ENCODE peak calls at places on chromosomes 13 and 19, in ten cellular contexts. H is lung, K is lower lobe of right lung, I is breast epithelium, Z is HCT116, S is AG04450, Y is esophagus squamous epithelium, F is stomach, C is aorta, L is WERI-Rb-1. W is an unnamed sample.

GRCh38 chr19:48913114-48913513 is 13.0 kb downstream of the NUCB1 start:
- DNase-seq in S (no peak), Z (no peak), K (no peak), Y (no peak), H (no peak), C (no peak), L (no peak), I (no peak), F (no peak), W (no peak)

GRCh38 chr13:27712421-27712820 is 79.9 kb upstream of the GSX1 start:
- DNase-seq in K (no peak), L (peak; percentile 20), Y (no peak), S (no peak), F (peak; percentile 42), I (no peak), H (no peak), Z (no peak), C (no peak), W (peak; percentile 42)

GRCh38 chr19:49391581-49392399 is 3.7 kb downstream of the KASH5 start:
- DNase-seq in Z (peak; percentile 60), L (peak; percentile 88), F (peak; percentile 82), H (peak; percentile 82), I (peak; percentile 79), S (peak; percentile 20), K (peak; percentile 81), Y (no peak), C (peak; percentile 91), W (peak; percentile 88)

GRCh38 chr19:5341981-5342380 is 1.4 kb upstream of the PTPRS start:
- DNase-seq in H (no peak), C (no peak), I (no peak), K (no peak), S (no peak), L (no peak), F (no peak), Y (no peak), Z (no peak), W (no peak)

GRCh38 chr13:64640002-64640401 is 2590.1 kb downstream of the PCDH9 start:
- DNase-seq in L (no peak), K (no peak), F (no peak), Y (no peak), I (no peak), H (no peak), C (no peak), Z (no peak), S (no peak), W (no peak)

GRCh38 chr13:45278096-45278645 is 62.8 kb downstream of the TPT1 start:
- DNase-seq in F (no peak), S (no peak), C (no peak), L (no peak), Y (no peak), Z (no peak), K (no peak), I (no peak), H (no peak), W (peak; percentile 7)

GRCh38 chr13:36420437-36420891 is 11.8 kb upstream of the CCNA1 start:
- DNase-seq in F (peak; percentile 71), Z (peak; percentile 24), S (peak; percentile 23), Y (no peak), C (peak; percentile 83), H (peak; percentile 77), K (peak; percentile 62), L (peak; percentile 79), I (peak; percentile 58), W (peak; percentile 60)

GRCh38 chr13:87129602-87130300 is 541.4 kb upstream of the SLITRK5 start:
- DNase-seq in Y (no peak), Z (no peak), F (no peak), I (no peak), H (no peak), K (no peak), L (no peak), S (no peak), C (no peak), W (no peak)

DNA sequence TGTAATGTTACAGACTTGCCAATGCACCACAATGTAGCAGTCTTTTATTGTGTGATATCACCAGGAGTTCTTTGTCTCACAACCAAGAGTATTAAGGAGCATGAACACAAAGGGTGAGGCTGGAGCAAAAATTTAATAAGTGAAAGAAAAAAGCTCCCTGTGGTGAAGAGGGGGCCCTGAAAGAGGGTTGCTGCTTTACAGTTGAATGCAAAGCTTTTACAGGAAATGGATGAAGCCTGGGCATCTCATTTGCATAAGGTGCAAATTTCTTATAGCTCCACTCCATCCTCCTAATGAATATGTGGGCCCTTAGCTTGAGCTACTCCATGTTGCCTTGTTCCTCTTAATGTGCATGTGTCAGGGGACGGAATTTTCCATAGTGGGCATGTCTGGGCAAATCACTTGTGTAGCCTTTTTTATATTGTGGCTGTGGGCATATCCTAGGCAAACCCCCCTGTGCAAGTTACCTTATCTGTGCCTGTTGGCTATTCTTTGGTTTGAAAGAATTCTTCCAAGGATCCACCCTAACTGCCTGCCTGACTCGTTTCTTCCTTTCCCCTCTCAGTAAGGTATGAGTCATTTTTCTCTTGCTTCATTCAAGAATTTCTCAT is 45.3 kb upstream of the TRPC4 start:
- DNase-seq in L (no peak), C (no peak), H (no peak), I (no peak), F (no peak), Z (no peak), Y (no peak), K (no peak), S (no peak), W (no peak)
- H3K9me3 ChIP-seq in L (no peaks in the 10 kb centered on the region), C (peaks cover 3% of the 10 kb centered on the region), H (no peaks in the 10 kb centered on the region), I (no peaks in the 10 kb centered on the region), F (no peaks in the 10 kb centered on the region), Z (peaks cover 18% of the 10 kb centered on the region), Y (no peaks in the 10 kb centered on the region), K (no peaks in the 10 kb centered on the region), S (no peaks in the 10 kb centered on the region), W (no peaks in the 10 kb centered on the region)

DNA sequence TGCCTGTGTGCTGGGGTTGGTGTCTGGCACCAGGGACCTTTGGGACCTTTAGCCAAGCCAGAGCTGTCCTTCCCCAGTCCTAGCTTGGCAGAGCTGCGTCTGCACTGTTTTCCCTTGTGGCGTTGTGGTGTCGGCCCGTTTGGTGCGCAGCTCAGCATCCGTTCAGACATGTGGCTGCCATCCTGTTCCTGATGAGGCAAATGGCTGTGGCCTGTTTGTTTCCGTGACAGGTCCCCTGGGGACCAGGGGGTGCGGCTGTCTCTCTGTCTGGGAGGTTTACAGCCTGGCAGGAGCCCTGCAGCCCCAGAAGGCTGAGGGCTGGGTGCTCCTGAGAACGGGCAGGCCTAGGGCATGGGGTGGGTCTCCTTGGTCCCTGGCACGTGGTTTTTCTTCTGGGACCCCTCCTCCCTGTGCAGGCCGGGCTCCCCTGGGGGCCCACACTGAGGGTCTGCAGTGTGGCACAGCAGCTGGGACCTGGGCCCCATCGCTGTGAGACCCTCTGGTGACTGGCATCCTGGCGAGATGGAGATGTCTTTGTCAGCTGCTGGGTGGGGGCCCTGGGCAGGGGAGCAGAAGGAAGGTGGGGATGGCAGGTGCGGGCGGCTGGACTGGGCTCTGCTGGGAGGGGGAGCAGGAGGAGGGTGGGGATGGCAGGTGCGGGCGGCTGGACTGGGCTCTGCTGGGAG is 4.0 kb downstream of the SPPL2B start:
- DNase-seq in I (no peak), C (no peak), H (no peak), Y (no peak), L (no peak), Z (no peak), K (no peak), F (no peak), S (no peak), W (peak; percentile 58)
- H3K27ac ChIP-seq in I (peak overlapping the region; percentile 56), C (no peak overlapping the region), H (no peak overlapping the region), Y (peak overlapping the region; percentile 33), L (peak overlapping the region; percentile 31), Z (no peak overlapping the region), K (no peak overlapping the region), F (peak overlapping the region; percentile 92), S (no peak overlapping the region), W (peak overlapping the region; percentile 84)

DNA sequence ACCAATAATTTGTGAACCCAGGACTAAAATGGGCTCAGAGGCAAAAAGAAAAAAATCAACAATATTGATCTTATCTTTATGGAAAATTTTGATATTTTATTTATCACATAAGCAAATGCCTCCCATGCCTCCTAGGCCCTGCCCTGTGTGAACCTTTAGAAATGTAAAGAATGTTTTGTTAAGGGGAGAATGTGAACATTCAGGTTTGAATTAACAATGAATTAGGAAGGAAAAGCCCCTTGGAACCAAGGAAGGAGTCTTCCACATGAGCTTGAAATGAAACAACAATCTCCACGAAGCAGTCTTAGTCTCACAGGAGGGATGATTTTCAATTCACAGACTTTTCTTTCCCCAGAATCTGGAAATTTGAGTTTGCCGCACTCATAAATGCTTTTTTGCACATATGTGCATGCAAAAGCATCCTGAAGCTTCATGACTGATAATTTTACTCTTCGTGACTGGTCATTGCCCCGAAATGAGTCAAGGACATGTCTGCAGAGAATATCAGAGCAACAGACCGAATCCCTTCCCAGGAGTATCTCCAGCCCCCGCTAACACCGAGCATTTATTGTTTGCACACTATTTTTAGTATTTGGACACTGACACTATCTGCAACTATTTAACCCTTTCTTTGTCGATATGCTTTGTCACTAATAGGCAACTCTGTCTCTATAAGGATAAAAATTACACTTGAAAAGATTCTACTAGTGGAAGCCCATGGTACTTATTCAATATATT is 135.2 kb downstream of the DCT start:
- DNase-seq in I (no peak), C (no peak), L (no peak), Y (no peak), F (no peak), H (no peak), K (no peak), Z (no peak), S (no peak), W (no peak)
- H3K4me3 ChIP-seq in I (no peak overlapping the region), C (no peak overlapping the region), L (no peak overlapping the region), Y (no peak overlapping the region), F (no peak overlapping the region), H (no peak overlapping the region), K (no peak overlapping the region), Z (no peak overlapping the region), S (no peak overlapping the region), W (no peak overlapping the region)

GRCh38 chr19:56953411-56953810 is 112.9 kb upstream of the PEG3 start:
- DNase-seq in I (no peak), H (no peak), Y (no peak), F (no peak), C (no peak), Z (no peak), S (no peak), K (no peak), L (no peak), W (no peak)

GRCh38 chr19:56947206-56947605 is 106.7 kb upstream of the PEG3 start:
- DNase-seq in Z (no peak), Y (no peak), C (no peak), L (no peak), H (no peak), F (no peak), I (no peak), S (no peak), K (no peak), W (no peak)

GRCh38 chr19:56955637-56956216 is 115.2 kb upstream of the PEG3 start:
- DNase-seq in Z (no peak), C (no peak), F (no peak), Y (no peak), L (no peak), K (no peak), S (no peak), I (no peak), H (no peak), W (no peak)

GRCh38 chr19:56949651-56950050 is 109.1 kb upstream of the PEG3 start:
- DNase-seq in C (no peak), I (no peak), F (no peak), H (no peak), Y (no peak), Z (no peak), S (no peak), K (no peak), L (no peak), W (no peak)

DNA sequence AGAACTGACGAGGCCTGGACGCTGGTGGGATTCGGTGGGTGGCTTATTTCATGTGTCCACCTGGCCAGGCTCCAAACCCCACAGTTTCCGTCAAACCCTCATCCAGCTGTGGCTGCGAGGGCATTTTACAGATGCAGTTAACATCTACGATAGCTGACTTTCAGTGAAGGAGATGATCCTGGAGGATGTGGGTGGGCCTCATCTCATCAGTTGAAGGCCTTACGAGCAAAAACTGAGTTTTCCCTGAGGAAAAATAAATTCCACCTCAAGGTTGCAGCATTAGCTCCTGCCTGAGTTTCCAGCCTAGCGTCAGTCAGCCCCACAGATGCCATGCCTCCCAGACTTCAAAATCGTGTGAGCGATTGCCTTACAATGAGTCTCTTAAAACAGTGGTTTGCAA is 111.1 kb upstream of the PEG3 start:
- DNase-seq in F (no peak), Z (no peak), H (no peak), S (no peak), K (no peak), Y (no peak), I (no peak), L (no peak), C (no peak), W (no peak)
- H3K9me3 ChIP-seq in F (peaks cover 7% of the 10 kb centered on the region), Z (peaks cover 15% of the 10 kb centered on the region), H (peaks cover 22% of the 10 kb centered on the region), S (peaks cover 57% of the 10 kb centered on the region), K (peaks cover 4% of the 10 kb centered on the region), Y (peaks cover 46% of the 10 kb centered on the region), I (peaks cover 5% of the 10 kb centered on the region), L (no peaks in the 10 kb centered on the region), C (peaks cover 8% of the 10 kb centered on the region), W (peaks cover 6% of the 10 kb centered on the region)